ENCODE peak calls at places on chromosomes 5 and 9, in five cellular contexts. C is psoas muscle, S is Caco-2, H is BJ, R is GM06990. J is an unnamed sample. For H3K36me3, the result is how much of the 10 kb centered on the place peaks cover.

GRCh38 chr9:7387844-7388243 is 411.7 kb downstream of the DMAC1 start:
- DNase-seq in C (no peak), H (no peak), S (no peak), R (no peak), J (no peak)

GRCh38 chr9:79061766-79062165 is 510.0 kb upstream of the TLE4 start:
- DNase-seq in H (no peak), R (no peak), C (no peak), S (no peak), J (no peak)

GRCh38 chr9:17135578-17135904 is 701 bp downstream of the CNTLN start:
- DNase-seq in H (no peak), C (peak), S (no peak), R (no peak), J (no peak)

GRCh38 chr9:72453797-72454196 is 67.6 kb upstream of the TMC1 start:
- DNase-seq in C (no peak), H (no peak), R (no peak), S (no peak), J (no peak)

GRCh38 chr9:134922932-134923240 is 5.2 kb upstream of the FCN1 start:
- DNase-seq in C (no peak), H (no peak), S (no peak), R (no peak), J (no peak)

GRCh38 chr5:177040814-177041410 is 18.4 kb downstream of the ZNF346 start:
- DNase-seq in S (no peak), H (no peak), R (no peak), C (no peak), J (no peak)

GRCh38 chr5:137638841-137639240 is 97.0 kb downstream of the KLHL3 start:
- DNase-seq in C (no peak), H (no peak), S (no peak), R (no peak), J (no peak)

GRCh38 chr5:163916376-163916775 is 411.0 kb downstream of the MAT2B start:
- DNase-seq in H (no peak), C (no peak), R (peak), S (no peak), J (no peak)

GRCh38 chr9:126986506-126986951 is 71.9 kb downstream of the RALGPS1 start:
- DNase-seq in S (no peak), C (no peak), R (no peak), H (no peak), J (no peak)

GRCh38 chr5:14120176-14120575 is 23.0 kb upstream of the TRIO start:
- DNase-seq in S (no peak), H (no peak), C (no peak), R (no peak), J (no peak)

GRCh38 chr9:127186799-127187198 is 64.4 kb upstream of the ANGPTL2 start:
- DNase-seq in R (no peak), C (no peak), H (no peak), S (no peak), J (no peak)

GRCh38 chr9:3478549-3478953 is 47.2 kb downstream of the RFX3 start:
- DNase-seq in C (no peak), S (no peak), R (peak), H (no peak), J (peak)

GRCh38 chr9:124098141-124098905 is 86.8 kb downstream of the LHX2 start:
- DNase-seq in C (no peak), S (no peak), H (no peak), R (no peak), J (no peak)

GRCh38 chr5:1723957-1724821 is 75.4 kb downstream of the MRPL36 start:
- DNase-seq in H (no peak), R (no peak), C (no peak), S (no peak), J (no peak)

GRCh38 chr5:10579537-10580521 is 16.0 kb downstream of the ANKRD33B start:
- DNase-seq in H (no peak), S (no peak), C (no peak), R (no peak), J (no peak)

GRCh38 chr9:88355166-88355565 is 33.1 kb upstream of the SPIN1 start:
- DNase-seq in R (no peak), C (no peak), H (no peak), S (no peak), J (no peak)

GRCh38 chr9:105837261-105837660 is 142.9 kb downstream of the TMEM38B start:
- DNase-seq in S (no peak), C (no peak), R (no peak), H (no peak), J (no peak)

GRCh38 chr5:116502097-116502496 is 72.5 kb downstream of the SEMA6A start:
- DNase-seq in R (no peak), H (no peak), C (no peak), S (no peak), J (no peak)

GRCh38 chr9:117645245-117645636 is 59.0 kb upstream of the TLR4 start:
- DNase-seq in R (no peak), H (no peak), S (no peak), C (no peak), J (no peak)

GRCh38 chr5:10856071-10856470 is 95.0 kb upstream of the DAP start:
- DNase-seq in S (no peak), H (no peak), R (no peak), C (no peak), J (no peak)

GRCh38 chr9:86766912-86767311 is 180.4 kb downstream of the GAS1 start:
- DNase-seq in R (no peak), S (no peak), H (peak), C (no peak), J (no peak)

GRCh38 chr9:15461056-15461455 is 38.4 kb downstream of the SNAPC3 start:
- DNase-seq in H (no peak), S (no peak), R (no peak), C (no peak), J (no peak)
- H3K36me3 ChIP-seq in H (under half), S (under half), R (under half), C (half or more), J (half or more)

GRCh38 chr5:123091988-123092583 is 3.0 kb downstream of the PRDM6 start:
- DNase-seq in H (no peak), S (no peak), C (no peak), R (no peak), J (no peak)

GRCh38 chr5:123091258-123091987 is 2.4 kb downstream of the PRDM6 start:
- DNase-seq in S (no peak), H (no peak), R (no peak), C (no peak), J (no peak)

GRCh38 chr5:123089572-123089970 is 530 bp downstream of the PRDM6 start:
- DNase-seq in C (peak), R (no peak), S (peak), H (no peak), J (no peak)

GRCh38 chr5:123089971-123090640 is 1.1 kb downstream of the PRDM6 start:
- DNase-seq in H (no peak), R (no peak), S (peak), C (peak), J (no peak)

GRCh38 chr5:123090641-123091257 is 1.7 kb downstream of the PRDM6 start:
- DNase-seq in H (no peak), S (no peak), C (no peak), R (no peak), J (no peak)
- H3K36me3 ChIP-seq in H (under half), S (under half), C (under half), R (under half), J (under half)

GRCh38 chr9:137631608-137632431 is 13.0 kb downstream of the EHMT1 start:
- DNase-seq in S (no peak), C (no peak), R (no peak), H (no peak), J (no peak)

GRCh38 chr9:137630684-137631083 is 11.9 kb downstream of the EHMT1 start:
- DNase-seq in H (no peak), R (no peak), S (no peak), C (no peak), J (no peak)

GRCh38 chr9:137632432-137633161 is 13.8 kb downstream of the EHMT1 start:
- DNase-seq in C (no peak), R (no peak), S (no peak), H (no peak), J (no peak)

GRCh38 chr9:137626448-137626847 is 7.6 kb downstream of the EHMT1 start:
- DNase-seq in C (no peak), H (no peak), R (no peak), S (no peak), J (no peak)

GRCh38 chr9:137630126-137630525 is 11.3 kb downstream of the EHMT1 start:
- DNase-seq in S (no peak), H (no peak), R (no peak), C (no peak), J (no peak)
- H3K36me3 ChIP-seq in S (under half), H (under half), R (under half), C (under half), J (under half)

GRCh38 chr5:157326440-157327023 is 60.6 kb downstream of the CYFIP2 start:
- DNase-seq in C (no peak), R (no peak), S (peak), H (no peak), J (no peak)
- H3K36me3 ChIP-seq in C (under half), R (under half), S (under half), H (under half), J (half or more)

GRCh38 chr5:72883850-72884249 is 67.4 kb downstream of the TNPO1 start:
- DNase-seq in S (no peak), C (no peak), R (no peak), H (no peak), J (no peak)
- H3K36me3 ChIP-seq in S (under half), C (half or more), R (under half), H (under half), J (under half)